ENCODE peak calls at places on chromosomes 4 and X, in five cellular contexts. H, W, U, X and C are unnamed samples. For H3K4me1, the result is how much of the 10 kb centered on the place peaks cover.

GRCh38 chr4:1239141-1239948 is 9.6 kb downstream of the CTBP1 start:
- DNase-seq in H (no peak), W (peak), U (no peak), X (peak), C (no peak)

GRCh38 chrX:112051546-112051945 is 31.0 kb downstream of the TRPC5 start:
- DNase-seq in H (no peak), W (no peak), U (no peak), X (no peak), C (no peak)

GRCh38 chr4:7356667-7357295 is 77.9 kb downstream of the PSAPL1 start:
- DNase-seq in H (no peak), W (peak), U (no peak), X (no peak), C (no peak)

GRCh38 chr4:131091896-131092295 is 1995.9 kb downstream of the C4orf33 start:
- DNase-seq in H (no peak), W (no peak), U (no peak), X (no peak), C (no peak)

GRCh38 chr4:183256756-183257385 is 63.2 kb downstream of the CLDN22 start:
- DNase-seq in H (no peak), W (peak), U (peak), X (peak), C (peak)

GRCh38 chr4:140137654-140138053 is 16.3 kb downstream of the MAML3 start:
- DNase-seq in H (no peak), W (no peak), U (no peak), X (no peak), C (peak)

GRCh38 chrX:24479924-24480722 is 15.0 kb downstream of the PDK3 start:
- DNase-seq in H (no peak), W (no peak), U (no peak), X (no peak), C (no peak)

GRCh38 chrX:11481035-11481434 is 184.7 kb downstream of the ARHGAP6 start:
- DNase-seq in H (no peak), W (no peak), U (no peak), X (no peak), C (no peak)

DNA sequence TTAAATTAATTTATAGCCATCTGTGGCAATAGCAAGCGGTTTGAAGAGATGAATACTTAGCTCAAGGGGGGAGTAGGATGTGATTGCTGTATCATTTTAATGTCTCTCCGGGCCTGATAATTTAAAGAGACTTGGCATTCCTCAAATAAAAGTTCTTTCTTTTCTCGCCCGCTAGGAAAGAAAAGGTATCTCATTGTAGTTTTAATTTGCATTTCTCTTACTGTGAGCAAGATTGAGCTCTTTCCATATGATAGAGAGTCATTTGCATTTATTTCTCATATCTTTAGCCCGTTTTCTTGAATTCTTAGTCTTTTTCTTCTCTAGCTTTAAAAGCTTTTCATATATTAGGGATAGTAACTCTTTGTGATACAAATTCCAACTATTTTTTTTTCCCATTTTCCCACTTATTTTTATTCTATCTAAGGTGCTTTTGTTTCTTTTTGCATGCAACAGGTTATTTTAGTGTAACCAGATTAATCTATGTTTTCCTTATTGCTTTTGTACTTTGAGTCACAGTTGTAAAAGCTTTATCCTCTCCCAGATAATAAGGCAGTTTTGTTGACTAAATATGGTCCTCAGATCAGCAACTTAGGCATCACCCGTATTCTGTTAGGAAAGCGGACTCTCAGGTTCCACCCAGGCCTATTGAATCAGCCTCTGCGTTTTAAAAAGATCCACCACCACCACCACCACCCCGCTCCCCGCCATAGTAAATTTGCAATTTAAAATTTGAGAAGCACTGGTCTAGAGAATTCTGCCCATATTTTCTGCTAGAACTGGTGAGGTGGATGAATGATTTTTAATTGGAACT is 58.7 kb upstream of the USP9X start:
- DNase-seq in H (no peak), W (no peak), U (peak), X (no peak), C (no peak)
- H3K4me3 ChIP-seq in H (peak), W (no peak), U (peak), X (no peak), C (no peak)

DNA sequence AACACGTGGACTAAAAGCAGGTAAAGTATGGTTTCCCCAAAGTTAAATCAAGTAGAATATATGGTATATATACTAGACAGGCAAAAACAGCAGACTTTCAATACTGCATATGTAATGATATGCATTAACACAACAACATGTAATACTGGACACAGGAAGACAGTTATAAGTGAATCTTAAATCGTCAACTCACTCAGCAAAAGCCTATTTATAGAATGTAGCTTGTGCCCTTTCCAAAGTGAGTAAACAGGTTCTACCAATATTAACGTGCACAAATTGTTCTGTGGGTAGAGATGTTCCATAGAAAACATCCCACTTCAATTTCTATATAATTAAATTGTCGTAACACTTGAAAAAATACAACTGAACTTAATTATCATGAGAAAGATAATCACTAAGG is 30.6 kb downstream of the FAM241A start:
- DNase-seq in H (no peak), W (no peak), U (no peak), X (no peak), C (no peak)
- H3K4me1 ChIP-seq in H (under half), W (under half), U (under half), X (under half), C (under half)

GRCh38 chrX:298993-299392 is 17.8 kb downstream of the PLCXD1 start:
- DNase-seq in H (no peak), W (no peak), U (no peak), X (no peak), C (no peak)

GRCh38 chrX:302975-303374 is 15.6 kb downstream of the GTPBP6 start:
- DNase-seq in H (no peak), W (no peak), U (no peak), X (no peak), C (no peak)

GRCh38 chrX:295136-295535 is 14.0 kb downstream of the PLCXD1 start:
- DNase-seq in H (no peak), W (peak), U (no peak), X (no peak), C (no peak)

DNA sequence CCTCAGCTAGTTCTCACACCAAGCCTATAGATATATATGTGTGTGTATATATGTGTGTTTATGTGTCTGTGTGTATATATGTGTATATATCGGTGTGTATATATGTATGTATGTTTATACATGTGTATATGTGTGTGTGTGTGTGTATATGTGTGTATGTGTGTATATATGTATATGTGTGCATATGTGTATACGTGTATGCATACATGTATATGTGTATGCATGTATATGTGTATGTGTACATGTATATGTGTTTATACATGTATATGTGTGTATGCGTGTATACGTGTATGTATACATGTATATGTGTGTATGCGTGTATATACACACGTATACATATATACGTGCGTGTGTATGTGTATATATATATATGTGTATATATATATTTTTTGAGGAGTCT is 18.3 kb downstream of the GTPBP6 start:
- DNase-seq in H (no peak), W (no peak), U (no peak), X (no peak), C (no peak)
- H3K4me3 ChIP-seq in H (no peak), W (no peak), U (no peak), X (no peak), C (no peak)

GRCh38 chr4:41200486-41201017 is 13.8 kb downstream of the APBB2 start:
- DNase-seq in H (no peak), W (no peak), U (no peak), X (no peak), C (no peak)
- H3K4me1 ChIP-seq in H (under half), W (under half), U (under half), X (under half), C (under half)

GRCh38 chr4:186724048-186724860 is 598 bp upstream of the FAT1 start:
- DNase-seq in H (no peak), W (peak), U (peak), X (peak), C (peak)

GRCh38 chr4:186725422-186726149 is 1.9 kb upstream of the FAT1 start:
- DNase-seq in H (peak), W (peak), U (peak), X (peak), C (peak)

GRCh38 chr4:186722856-186723206 is 825 bp downstream of the FAT1 start:
- DNase-seq in H (no peak), W (no peak), U (no peak), X (no peak), C (no peak)

GRCh38 chr4:186724861-186725419 is 1.3 kb upstream of the FAT1 start:
- DNase-seq in H (no peak), W (no peak), U (peak), X (no peak), C (no peak)

DNA sequence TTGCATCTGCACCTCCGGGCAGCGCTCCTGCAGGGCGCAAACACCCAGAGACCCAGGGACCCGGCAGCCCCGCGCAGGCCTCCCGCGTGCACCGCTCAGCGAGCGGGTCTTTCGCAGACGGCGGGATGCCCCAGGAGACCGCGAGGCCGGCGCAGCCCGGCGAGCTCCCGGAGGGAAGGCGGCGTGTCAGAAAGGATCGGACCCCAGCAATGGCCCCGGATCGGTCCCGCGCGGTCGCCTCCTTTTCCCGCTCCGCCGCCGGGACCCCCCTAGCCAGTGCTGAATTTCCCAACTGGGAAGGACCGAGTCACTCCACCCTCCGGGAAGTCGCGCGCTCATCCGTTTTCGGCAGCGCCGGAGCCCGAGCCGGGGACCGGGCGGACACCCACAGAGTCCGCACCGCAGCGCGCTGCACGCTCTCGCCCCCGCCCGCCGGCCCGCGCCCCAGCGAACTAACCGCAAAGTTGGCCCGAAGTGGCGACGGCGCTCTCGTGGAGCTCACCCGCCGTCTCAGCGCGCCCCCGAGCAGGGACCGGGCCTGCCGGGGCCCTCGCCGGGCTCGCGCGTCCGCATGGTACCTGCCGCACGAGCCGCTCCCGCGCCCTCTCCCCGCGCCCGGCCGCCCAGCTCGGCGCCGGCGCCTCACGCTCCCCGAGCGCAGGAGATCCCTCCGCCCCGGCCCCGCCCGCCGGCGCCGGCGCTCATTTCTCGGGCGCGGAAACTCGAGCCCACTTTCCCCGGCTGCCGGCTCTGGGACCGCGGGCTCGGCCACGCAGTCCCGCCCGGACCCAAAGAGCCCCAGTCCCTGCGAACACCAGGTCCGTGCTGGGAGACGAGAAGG is at the start of gene FAT1:
- DNase-seq in H (no peak), W (peak), U (peak), X (peak), C (peak)
- H3K4me3 ChIP-seq in H (peak), W (peak), U (peak), X (peak), C (peak)

GRCh38 chr4:87049508-87049907 is 114.7 kb downstream of the AFF1 start:
- DNase-seq in H (no peak), W (no peak), U (no peak), X (no peak), C (no peak)

GRCh38 chr4:87051121-87051713 is 116.4 kb downstream of the AFF1 start:
- DNase-seq in H (no peak), W (no peak), U (no peak), X (no peak), C (no peak)

GRCh38 chr4:87052615-87053014 is 117.8 kb downstream of the AFF1 start:
- DNase-seq in H (no peak), W (no peak), U (no peak), X (no peak), C (no peak)

GRCh38 chr4:87053064-87053693 is 118.4 kb downstream of the AFF1 start:
- DNase-seq in H (no peak), W (no peak), U (no peak), X (no peak), C (no peak)

DNA sequence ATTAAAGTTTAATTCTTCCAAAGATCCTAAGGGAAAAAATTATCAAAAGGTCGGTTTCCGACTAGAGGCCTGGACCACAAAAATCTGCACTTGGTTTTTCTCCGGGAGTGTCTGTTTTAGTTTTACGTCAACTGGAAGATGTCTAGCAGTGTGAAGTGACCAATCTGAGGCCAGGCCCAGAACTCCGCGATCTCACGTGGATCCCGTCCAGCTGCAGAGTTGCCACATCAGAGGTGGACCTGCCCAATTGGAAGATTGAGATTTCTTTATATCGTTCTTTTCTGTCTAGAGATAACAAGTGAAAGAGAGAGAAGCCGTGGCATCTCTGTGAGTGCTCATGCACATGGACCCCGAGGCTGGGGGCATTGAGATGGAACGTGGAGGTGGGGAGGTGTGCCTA is 115.8 kb downstream of the AFF1 start:
- DNase-seq in H (no peak), W (peak), U (no peak), X (no peak), C (no peak)
- H3K4me1 ChIP-seq in H (under half), W (under half), U (under half), X (half or more), C (under half)

GRCh38 chr4:63296773-63297172 is 1112.5 kb downstream of the TECRL start:
- DNase-seq in H (no peak), W (no peak), U (peak), X (no peak), C (no peak)
- H3K4me3 ChIP-seq in H (no peak), W (no peak), U (no peak), X (no peak), C (no peak)

DNA sequence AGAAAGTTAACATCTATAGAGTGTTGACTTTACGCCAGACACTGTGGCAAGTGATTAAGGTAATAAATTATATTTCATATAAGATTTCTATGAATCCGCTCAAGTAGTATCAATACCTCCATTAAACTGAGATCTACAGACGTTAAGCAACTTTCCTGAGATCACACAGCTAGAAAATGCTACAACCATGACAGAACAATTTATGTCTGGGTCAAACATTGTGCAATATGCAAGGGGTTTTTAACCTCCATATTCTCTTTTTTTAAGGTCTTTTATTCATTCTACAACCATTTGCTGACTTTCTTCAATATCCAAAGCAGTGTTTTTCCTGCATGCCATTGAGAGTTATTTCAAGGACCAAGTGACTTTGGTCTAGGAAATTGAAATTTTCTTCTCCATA is 10.9 kb downstream of the ASB5 start:
- DNase-seq in H (no peak), W (no peak), U (no peak), X (no peak), C (no peak)
- H3K4me1 ChIP-seq in H (under half), W (under half), U (under half), X (under half), C (under half)

GRCh38 chr4:82892467-82892802 is 1.5 kb upstream of the SEC31A start:
- DNase-seq in H (no peak), W (no peak), U (no peak), X (no peak), C (no peak)
- H3K4me3 ChIP-seq in H (no peak), W (no peak), U (peak), X (no peak), C (no peak)